ENCODE peak calls at places on chromosomes 11 and 22, in five cellular contexts. Q is DMS153; R is tibial artery; Y is stimulated activated naive CD4-positive, alpha-beta T cell; U is stimulated activated CD8-positive, alpha-beta memory T cell treated with anti-CD3 and anti-CD28 coated beads, Interleukin-4, amount 100 ng/mL, for 4 hours. N is an unnamed sample.

GRCh38 chr11:134497586-134497985 is 85.5 kb upstream of the B3GAT1 start:
- DNase-seq in R (peak; percentile 28), Y (no peak), U (no peak), Q (peak; percentile 89), N (no peak)

GRCh38 chr11:42631223-42631843 is 680.5 kb upstream of the API5 start:
- DNase-seq in R (no peak), U (no peak), Y (no peak), Q (peak; percentile 27), N (no peak)

GRCh38 chr22:30921108-30921507 is 47.5 kb downstream of the MORC2 start:
- DNase-seq in Q (no peak), U (no peak), R (peak; percentile 32), Y (no peak), N (no peak)

GRCh38 chr22:41092847-41093371 is 517 bp downstream of the EP300 start:
- DNase-seq in Q (no peak), U (no peak), Y (no peak), R (no peak), N (peak; percentile 60)

GRCh38 chr11:18757742-18758294 is 31.8 kb upstream of the IGSF22 start:
- DNase-seq in Y (no peak), R (no peak), Q (no peak), U (no peak), N (no peak)

GRCh38 chr22:40668611-40669390 is 10.5 kb upstream of the MCHR1 start:
- DNase-seq in Q (no peak), U (no peak), R (no peak), Y (no peak), N (no peak)

GRCh38 chr11:120354779-120355178 is 18.6 kb downstream of the ARHGEF12 start:
- DNase-seq in R (no peak), Q (no peak), Y (no peak), U (no peak), N (no peak)

GRCh38 chr11:120184946-120185677 is 25.7 kb upstream of the OAF start:
- DNase-seq in Y (no peak), Q (no peak), U (no peak), R (peak; percentile 70), N (peak; percentile 76)

GRCh38 chr11:39768214-39768613 is 1691.2 kb downstream of the LRRC4C start:
- DNase-seq in Q (no peak), Y (no peak), R (no peak), U (no peak), N (no peak)

GRCh38 chr11:71435278-71435951 is 12.8 kb downstream of the DHCR7 start:
- DNase-seq in U (no peak), Q (no peak), Y (no peak), R (no peak), N (peak; percentile 75)

GRCh38 chr22:42912049-42912448 is 55.0 kb upstream of the ARFGAP3 start:
- DNase-seq in Y (no peak), U (no peak), R (no peak), Q (no peak), N (no peak)

GRCh38 chr11:59755701-59756495 is 722 bp downstream of the STX3 start:
- DNase-seq in U (no peak), R (peak; percentile 92), Q (no peak), Y (no peak), N (peak; percentile 91)

GRCh38 chr22:43014062-43014875 is 680 bp downstream of the PACSIN2 start:
- DNase-seq in Q (no peak), R (peak; percentile 74), U (no peak), Y (peak; percentile 18), N (peak; percentile 86)

GRCh38 chr11:92811341-92811740 is 158.1 kb upstream of the MTNR1B start:
- DNase-seq in Q (no peak), R (no peak), Y (no peak), U (no peak), N (no peak)

GRCh38 chr22:43094085-43094484 is 4.9 kb upstream of the TTLL1 start:
- DNase-seq in R (no peak), Q (peak; percentile 75), Y (no peak), U (no peak), N (no peak)